ENCODE peak calls at places on chromosomes 4 and X, in nine cellular contexts. P, R, S, I, V, N, E, F and C are unnamed samples.

GRCh38 chr4:41360911-41361830 is 104.4 kb downstream of the UCHL1 start:
- DNase-seq in P (peak), R (no peak), S (no peak), I (peak), V (no peak), N (peak), E (peak), F (peak), C (no peak)

GRCh38 chr4:128682942-128683666 is 126.4 kb upstream of the JADE1 start:
- DNase-seq in P (no peak), R (no peak), S (no peak), I (no peak), V (no peak), N (no peak), E (no peak), F (no peak), C (peak)

GRCh38 chrX:89124985-89125384 is 378.0 kb downstream of the CPXCR1 start:
- DNase-seq in P (no peak), R (no peak), S (no peak), I (no peak), V (no peak), N (no peak), E (no peak), F (no peak), C (no peak)

GRCh38 chr4:177008836-177009501 is 216.2 kb upstream of the VEGFC start:
- DNase-seq in P (no peak), R (no peak), S (no peak), I (no peak), V (no peak), N (no peak), E (no peak), F (peak), C (no peak)

GRCh38 chr4:42425146-42426065 is 28.1 kb downstream of the SHISA3 start:
- DNase-seq in P (no peak), R (no peak), S (no peak), I (no peak), V (no peak), N (no peak), E (no peak), F (no peak), C (no peak)

GRCh38 chr4:94641702-94642560 is 115.8 kb upstream of the BMPR1B start:
- DNase-seq in P (peak), R (no peak), S (no peak), I (no peak), V (no peak), N (peak), E (peak), F (peak), C (no peak)

GRCh38 chr4:188714907-188715306 is 575.7 kb downstream of the TRIML1 start:
- DNase-seq in P (peak), R (no peak), S (no peak), I (no peak), V (no peak), N (peak), E (no peak), F (peak), C (no peak)

GRCh38 chr4:113050361-113050760 is 908 bp downstream of the ANK2 start:
- DNase-seq in P (no peak), R (no peak), S (no peak), I (no peak), V (no peak), N (no peak), E (no peak), F (no peak), C (no peak)

GRCh38 chrX:20361890-20362262 is 95.2 kb upstream of the RPS6KA3 start:
- DNase-seq in P (peak), R (no peak), S (no peak), I (no peak), V (no peak), N (peak), E (peak), F (peak), C (no peak)

GRCh38 chr4:10087152-10087791 is 29.3 kb downstream of the WDR1 start:
- DNase-seq in P (no peak), R (no peak), S (no peak), I (no peak), V (no peak), N (no peak), E (no peak), F (no peak), C (no peak)

GRCh38 chr4:115470763-115471162 is 357.3 kb upstream of the NDST4 start:
- DNase-seq in P (no peak), R (no peak), S (no peak), I (no peak), V (no peak), N (no peak), E (no peak), F (no peak), C (no peak)

GRCh38 chr4:39699676-39700409 is 1.9 kb downstream of the UBE2K start:
- DNase-seq in P (no peak), R (no peak), S (no peak), I (no peak), V (no peak), N (no peak), E (no peak), F (no peak), C (peak)

GRCh38 chrX:78066110-78066509 is 37.9 kb upstream of the PGK1 start:
- DNase-seq in P (peak), R (no peak), S (no peak), I (no peak), V (no peak), N (no peak), E (no peak), F (peak), C (no peak)

GRCh38 chr4:1011022-1011694 is at the start of gene FGFRL1:
- DNase-seq in P (peak), R (peak), S (peak), I (peak), V (peak), N (peak), E (peak), F (peak), C (peak)

GRCh38 chr4:14924080-14924916 is 78.0 kb upstream of the CPEB2 start:
- DNase-seq in P (no peak), R (no peak), S (no peak), I (no peak), V (no peak), N (no peak), E (no peak), F (no peak), C (no peak)

GRCh38 chrX:7574325-7574724 is 268.6 kb upstream of the VCX start:
- DNase-seq in P (peak), R (no peak), S (no peak), I (peak), V (no peak), N (no peak), E (peak), F (peak), C (peak)

GRCh38 chrX:11470231-11470630 is 177.0 kb downstream of the AMELX start:
- DNase-seq in P (peak), R (no peak), S (no peak), I (no peak), V (no peak), N (peak), E (no peak), F (no peak), C (no peak)

GRCh38 chrX:1009771-1010170 is 202.7 kb downstream of the CRLF2 start:
- DNase-seq in P (no peak), R (no peak), S (no peak), I (no peak), V (no peak), N (no peak), E (no peak), F (no peak), C (no peak)

GRCh38 chrX:53918697-53919096 is 125.6 kb downstream of the PHF8 start:
- DNase-seq in P (peak), R (no peak), S (no peak), I (no peak), V (no peak), N (no peak), E (no peak), F (no peak), C (no peak)

GRCh38 chr4:87580057-87580456 is 28.3 kb upstream of the DSPP start:
- DNase-seq in P (no peak), R (no peak), S (no peak), I (no peak), V (no peak), N (no peak), E (no peak), F (no peak), C (no peak)

GRCh38 chr4:15568814-15569213 is 86.3 kb downstream of the FBXL5 start:
- DNase-seq in P (peak), R (no peak), S (no peak), I (no peak), V (no peak), N (no peak), E (no peak), F (no peak), C (no peak)

GRCh38 chr4:972651-973424 is 531 bp downstream of the DGKQ start:
- DNase-seq in P (peak), R (peak), S (peak), I (no peak), V (peak), N (peak), E (no peak), F (peak), C (peak)

GRCh38 chr4:121789960-121790829 is 10.9 kb upstream of the EXOSC9 start:
- DNase-seq in P (peak), R (no peak), S (no peak), I (no peak), V (no peak), N (peak), E (no peak), F (peak), C (no peak)

GRCh38 chrX:151796576-151796975 is 62.0 kb downstream of the CNGA2 start:
- DNase-seq in P (no peak), R (no peak), S (no peak), I (no peak), V (no peak), N (no peak), E (no peak), F (peak), C (no peak)

GRCh38 chrX:104166735-104167436 is 633 bp downstream of the FAM199X start:
- DNase-seq in P (peak), R (no peak), S (no peak), I (no peak), V (no peak), N (no peak), E (peak), F (peak), C (no peak)

GRCh38 chrX:2782171-2782570 is 30.3 kb downstream of the XG start:
- DNase-seq in P (no peak), R (no peak), S (no peak), I (no peak), V (no peak), N (no peak), E (no peak), F (no peak), C (no peak)

GRCh38 chr4:74547042-74547441 is 102.1 kb downstream of the AREG start:
- DNase-seq in P (no peak), R (no peak), S (no peak), I (no peak), V (no peak), N (no peak), E (no peak), F (no peak), C (no peak)

GRCh38 chr4:100016191-100016590 is 66.1 kb upstream of the H2AZ1 start:
- DNase-seq in P (peak), R (no peak), S (no peak), I (no peak), V (no peak), N (peak), E (no peak), F (no peak), C (no peak)

GRCh38 chrX:113001836-113002235 is 161.2 kb upstream of the AMOT start:
- DNase-seq in P (no peak), R (no peak), S (no peak), I (no peak), V (no peak), N (no peak), E (peak), F (peak), C (no peak)

GRCh38 chr4:65670331-65671031 is at the start of gene EPHA5:
- DNase-seq in P (peak), R (no peak), S (peak), I (peak), V (no peak), N (peak), E (peak), F (peak), C (no peak)

GRCh38 chrX:118513120-118513899 is 17.7 kb downstream of the DOCK11 start:
- DNase-seq in P (peak), R (no peak), S (no peak), I (no peak), V (no peak), N (no peak), E (no peak), F (no peak), C (no peak)